ENCODE peak calls at places on chromosomes 1 and 21, in eight cellular contexts. K is fibroblast of lung, S is gastrocnemius medialis, A is astrocyte of the cerebellum, N is tibial nerve, I is GM12878, W is left ventricle myocardium inferior, M is body of pancreas. H is an unnamed sample.

GRCh38 chr21:44514746-44515358 is 25.1 kb downstream of the KRTAP10-1 start:
- DNase-seq in K (no peak), S (no peak), A (no peak), N (no peak), I (no peak), W (no peak), M (no peak), H (no peak)

GRCh38 chr1:218755128-218755527 is 410.0 kb downstream of the TGFB2 start:
- DNase-seq in K (no peak), S (no peak), A (no peak), N (no peak), I (no peak), W (no peak), M (no peak), H (no peak)

GRCh38 chr1:87130437-87130836 is 198.2 kb upstream of the LMO4 start:
- DNase-seq in K (no peak), S (no peak), A (no peak), N (no peak), I (no peak), W (no peak), M (no peak), H (no peak)

GRCh38 chr21:43585924-43586411 is 73.3 kb downstream of the HSF2BP start:
- DNase-seq in K (peak), S (peak), A (peak), N (peak), I (no peak), W (no peak), M (peak), H (no peak)

GRCh38 chr1:38716229-38716628 is 143.3 kb downstream of the RRAGC start:
- DNase-seq in K (no peak), S (no peak), A (no peak), N (no peak), I (no peak), W (no peak), M (no peak), H (no peak)

GRCh38 chr1:38918568-38918967 is 23.1 kb downstream of the RHBDL2 start:
- DNase-seq in K (no peak), S (no peak), A (no peak), N (no peak), I (no peak), W (no peak), M (no peak), H (no peak)

GRCh38 chr1:17561252-17561558 is 21.7 kb downstream of the ARHGEF10L start:
- DNase-seq in K (peak), S (no peak), A (no peak), N (no peak), I (no peak), W (no peak), M (no peak), H (no peak)

GRCh38 chr1:245856944-245857531 is 650.0 kb downstream of the SMYD3 start:
- DNase-seq in K (peak), S (no peak), A (peak), N (no peak), I (no peak), W (no peak), M (no peak), H (no peak)

GRCh38 chr1:180580237-180580636 is 21.5 kb downstream of the OVAAL start:
- DNase-seq in K (peak), S (no peak), A (no peak), N (no peak), I (no peak), W (no peak), M (peak), H (no peak)

GRCh38 chr1:44144962-44145756 is 3.7 kb upstream of the KLF18 start:
- DNase-seq in K (no peak), S (no peak), A (no peak), N (no peak), I (no peak), W (no peak), M (no peak), H (no peak)

GRCh38 chr1:243575070-243575469 is 275.0 kb downstream of the AKT3 start:
- DNase-seq in K (peak), S (no peak), A (no peak), N (no peak), I (no peak), W (no peak), M (no peak), H (no peak)

GRCh38 chr1:91716339-91716738 is 169.6 kb downstream of the TGFBR3 start:
- DNase-seq in K (no peak), S (no peak), A (no peak), N (no peak), I (no peak), W (no peak), M (no peak), H (no peak)

GRCh38 chr1:245772325-245772724 is 617.5 kb downstream of the KIF26B start:
- DNase-seq in K (no peak), S (no peak), A (no peak), N (no peak), I (no peak), W (no peak), M (no peak), H (no peak)

GRCh38 chr1:172559811-172560210 is 26.9 kb downstream of the SUCO start:
- DNase-seq in K (no peak), S (no peak), A (no peak), N (no peak), I (no peak), W (no peak), M (no peak), H (no peak)

GRCh38 chr1:15956150-15956549 is 19.8 kb downstream of the ZBTB17 start:
- DNase-seq in K (peak), S (no peak), A (no peak), N (no peak), I (no peak), W (no peak), M (no peak), H (no peak)

GRCh38 chr1:185674201-185674600 is 60.0 kb upstream of the HMCN1 start:
- DNase-seq in K (no peak), S (no peak), A (no peak), N (no peak), I (no peak), W (no peak), M (no peak), H (no peak)

GRCh38 chr1:241356187-241356518 is 852 bp downstream of the RGS7 start:
- DNase-seq in K (no peak), S (no peak), A (no peak), N (no peak), I (no peak), W (no peak), M (no peak), H (no peak)
- H3K4me3 ChIP-seq in K (peak), S (no peak), A (peak), N (peak), I (no peak), W (peak), M (no peak), H (peak)

DNA sequence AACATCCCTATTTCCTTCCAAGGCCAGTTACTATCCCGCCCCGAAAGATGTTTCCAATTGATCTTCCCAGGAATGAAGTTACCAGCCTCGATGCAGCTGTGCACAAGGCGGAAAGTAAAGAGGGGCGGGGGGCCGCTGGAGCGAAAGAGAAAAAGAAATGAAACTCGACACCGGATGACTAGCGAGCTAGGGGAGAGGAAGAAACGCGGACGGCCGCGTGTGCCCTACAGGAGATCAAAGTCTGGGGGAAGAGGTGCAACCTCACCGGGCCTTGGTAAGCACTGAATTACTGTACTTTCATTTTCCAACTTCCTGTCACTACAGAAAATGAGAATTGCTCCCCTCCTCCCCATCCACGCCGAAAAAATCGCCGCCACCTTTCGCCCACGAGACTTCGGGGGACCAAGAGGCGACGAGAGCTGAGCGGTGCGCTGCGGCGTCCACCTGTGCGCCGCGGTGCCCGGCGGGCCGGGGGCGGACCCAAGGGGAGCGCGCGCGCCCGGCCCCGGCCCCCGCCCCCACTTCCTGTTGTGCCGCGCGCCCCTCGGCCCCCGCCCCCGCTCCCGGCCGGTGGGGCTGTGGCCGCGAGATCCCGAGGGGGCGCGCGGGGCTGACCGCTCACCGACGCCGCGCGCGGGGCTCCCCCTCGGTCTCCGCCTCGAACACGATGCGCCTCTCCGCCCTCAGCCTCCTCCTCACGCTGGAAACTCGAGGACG is 643 bp downstream of the ELK4 start:
- DNase-seq in K (peak), S (peak), A (peak), N (peak), I (peak), W (peak), M (peak), H (peak)
- H3K4me3 ChIP-seq in K (peak), S (peak), A (peak), N (peak), I (peak), W (peak), M (peak), H (peak)

GRCh38 chr1:215635827-215636226 is 68.7 kb downstream of the KCTD3 start:
- DNase-seq in K (no peak), S (no peak), A (no peak), N (no peak), I (no peak), W (no peak), M (no peak), H (peak)
- H3K4me3 ChIP-seq in K (no peak), S (no peak), A (no peak), N (no peak), I (no peak), W (no peak), M (no peak), H (peak)

GRCh38 chr1:207753611-207754010 is 1.8 kb downstream of the CD46 start:
- DNase-seq in K (no peak), S (no peak), A (no peak), N (no peak), I (no peak), W (no peak), M (no peak), H (no peak)
- H3K4me3 ChIP-seq in K (peak), S (peak), A (peak), N (no peak), I (peak), W (peak), M (no peak), H (peak)

H was measured in Peyer's patch.